ENCODE peak calls at places on chromosomes 13 and 19, in eight cellular contexts. W is body of pancreas, Z is coronary artery, R is esophagus squamous epithelium, K is AG10803, O is mammary epithelial cell, J is cardiac fibroblast, F is Caco-2. N is an unnamed sample.
A peak's percentile ranks its signal among the peaks of the same experiment; 100 is the strongest.

GRCh38 chr19:8576273-8576993 is 809 bp downstream of the MYO1F start:
- DNase-seq in R (no peak), W (no peak), J (no peak), Z (no peak), K (no peak), F (no peak), O (no peak), N (no peak)

GRCh38 chr19:11881151-11881800 is 6.3 kb upstream of the ZNF69 start:
- DNase-seq in R (no peak), W (peak; percentile 75), K (peak; percentile 32), Z (no peak), J (peak; percentile 66), O (peak; percentile 48), F (peak; percentile 58), N (peak; percentile 55)

GRCh38 chr19:3415695-3416094 is 49.3 kb downstream of the NFIC start:
- DNase-seq in J (no peak), F (no peak), K (no peak), W (no peak), O (no peak), Z (no peak), R (no peak), N (no peak)

GRCh38 chr19:31402529-31402928 is 53.3 kb upstream of the TSHZ3 start:
- DNase-seq in O (no peak), J (no peak), Z (no peak), K (no peak), W (no peak), R (no peak), F (no peak), N (no peak)

GRCh38 chr19:35717665-35718344 is at the start of gene KMT2B:
- DNase-seq in W (no peak), F (peak; percentile 98), Z (peak; percentile 96), K (peak; percentile 94), J (peak; percentile 98), O (peak; percentile 95), R (no peak), N (no peak)

GRCh38 chr13:70311175-70311574 is 202.9 kb upstream of the KLHL1 start:
- DNase-seq in Z (no peak), R (no peak), O (no peak), K (no peak), F (no peak), W (no peak), J (no peak), N (no peak)

GRCh38 chr19:50286443-50286842 is 42.7 kb downstream of the KCNC3 start:
- DNase-seq in W (no peak), K (no peak), F (no peak), O (no peak), R (no peak), J (no peak), Z (no peak), N (no peak)

GRCh38 chr19:42270346-42271044 is 1.4 kb downstream of the CIC start:
- DNase-seq in K (peak; percentile 91), Z (peak; percentile 89), O (peak; percentile 94), R (no peak), F (no peak), J (peak; percentile 67), W (peak; percentile 77), N (peak; percentile 81)

GRCh38 chr13:112846411-112847115 is 122.5 kb upstream of the MCF2L start:
- DNase-seq in W (no peak), R (no peak), O (no peak), J (no peak), Z (no peak), K (no peak), F (no peak), N (no peak)

GRCh38 chr13:80469841-80470378 is 129.0 kb upstream of the SPRY2 start:
- DNase-seq in W (peak; percentile 55), Z (peak; percentile 93), R (no peak), K (peak; percentile 4), O (peak; percentile 73), J (peak; percentile 97), F (no peak), N (peak; percentile 99)

GRCh38 chr19:6577410-6578125 is 13.4 kb downstream of the CD70 start:
- DNase-seq in Z (no peak), R (no peak), W (no peak), J (no peak), F (no peak), K (peak; percentile 7), O (peak; percentile 82), N (peak; percentile 30)

GRCh38 chr13:98204546-98204945 is 27.5 kb upstream of the RNF113B start:
- DNase-seq in F (no peak), Z (no peak), O (no peak), J (no peak), R (no peak), K (no peak), W (no peak), N (no peak)

GRCh38 chr13:31980842-31981241 is 50.7 kb upstream of the FRY start:
- DNase-seq in F (no peak), O (peak; percentile 14), W (no peak), Z (no peak), R (no peak), K (no peak), J (no peak), N (no peak)

GRCh38 chr19:17996826-17997316 is 11.1 kb upstream of the ARRDC2 start:
- DNase-seq in K (peak; percentile 57), Z (peak; percentile 87), J (peak; percentile 77), R (no peak), O (peak; percentile 51), F (peak; percentile 91), W (peak; percentile 87), N (peak; percentile 62)

DNA sequence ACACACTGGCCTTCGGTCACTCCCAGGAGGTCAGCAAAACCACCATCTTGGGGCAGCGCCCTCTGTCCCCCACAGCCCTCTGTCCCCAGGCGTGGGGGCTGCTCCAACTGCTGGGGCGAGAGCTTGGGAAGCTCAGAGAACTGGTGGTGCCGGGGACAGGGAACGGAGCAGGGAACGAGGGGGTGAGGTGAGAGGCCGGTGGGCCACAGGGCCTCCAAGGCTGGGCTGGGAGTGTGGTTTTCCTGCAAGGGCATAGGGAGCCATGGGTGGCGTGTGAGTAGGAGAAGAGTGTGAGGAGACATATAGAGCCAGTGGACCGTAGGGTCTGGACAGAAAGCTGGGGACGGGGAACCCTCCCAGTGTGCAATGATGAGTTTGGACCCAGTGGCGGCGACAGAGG is 34.1 kb downstream of the F2RL3 start:
- DNase-seq in W (no peak), Z (no peak), O (no peak), R (no peak), K (no peak), F (no peak), J (no peak), N (no peak)
- H3K4me3 ChIP-seq in W (no peak overlapping the region), Z (no peak overlapping the region), O (no peak overlapping the region), R (no peak overlapping the region), K (no peak overlapping the region), F (no peak overlapping the region), J (no peak overlapping the region), N (no peak overlapping the region)

GRCh38 chr13:25406377-25406776 is 34.6 kb downstream of the ATP8A2 start:
- DNase-seq in O (peak; percentile 8), F (peak; percentile 3), J (no peak), R (no peak), Z (no peak), W (no peak), K (no peak), N (no peak)
- TF ChIP-seq CTCF in O (peak; percentile 44), F (no peak), J (no peak), R (no peak), Z (no peak), W (no peak), K (peak; percentile 4), N (no peak)

GRCh38 chr19:55319786-55320185 is 5.4 kb downstream of the TMEM150B start:
- DNase-seq in J (peak; percentile 61), O (no peak), F (peak; percentile 47), K (peak; percentile 27), Z (no peak), W (peak; percentile 29), R (no peak), N (peak; percentile 27)
- H3K4me3 ChIP-seq in J (no peak overlapping the region), O (no peak overlapping the region), F (no peak overlapping the region), K (no peak overlapping the region), Z (peak overlapping the region; percentile 1), W (no peak overlapping the region), R (no peak overlapping the region), N (no peak overlapping the region)

GRCh38 chr19:4580021-4580901 is 20.8 kb upstream of the SEMA6B start:
- DNase-seq in F (no peak), R (no peak), Z (no peak), O (no peak), W (no peak), K (no peak), J (no peak), N (no peak)
- TF ChIP-seq CTCF in F (no peak), R (no peak), Z (no peak), O (no peak), W (no peak), K (no peak), J (peak; percentile 14), N (no peak)